ENCODE peak calls at places on chromosome 21, in four cellular contexts. Q, S, D and C are unnamed samples.

GRCh38 chr21:42581676-42582371 is 68.2 kb downstream of the SLC37A1 start:
- DNase-seq in Q (no peak), S (no peak), D (no peak), C (no peak)

GRCh38 chr21:42125571-42126544 is 54.7 kb downstream of the UMODL1 start:
- DNase-seq in Q (peak; percentile 43), D (no peak), S (peak; percentile 35), C (no peak)

GRCh38 chr21:35395728-35396127 is 346.6 kb upstream of the RUNX1 start:
- DNase-seq in D (no peak), S (peak; percentile 87), Q (no peak), C (no peak)

GRCh38 chr21:16571594-16571993 is 841.8 kb downstream of the USP25 start:
- DNase-seq in D (no peak), Q (no peak), S (peak; percentile 41), C (no peak)

GRCh38 chr21:42233067-42233981 is 14.4 kb downstream of the ABCG1 start:
- DNase-seq in S (peak; percentile 66), Q (no peak), D (peak; percentile 85), C (peak; percentile 30)

GRCh38 chr21:36156339-36156814 is 247 bp upstream of the DOP1B start:
- DNase-seq in D (peak; percentile 100), Q (peak; percentile 100), S (peak; percentile 89), C (peak; percentile 99)

GRCh38 chr21:46156378-46156645 is 933 bp upstream of the FTCD start:
- DNase-seq in D (no peak), Q (no peak), S (no peak), C (no peak)

GRCh38 chr21:45898781-45899180 is 82.8 kb upstream of the COL6A1 start:
- DNase-seq in Q (no peak), D (no peak), S (no peak), C (no peak)

GRCh38 chr21:14567557-14568279 is 21.6 kb upstream of the SAMSN1 start:
- DNase-seq in D (no peak), S (peak; percentile 45), Q (no peak), C (no peak)

GRCh38 chr21:14968821-14969220 is 96.0 kb downstream of the NRIP1 start:
- DNase-seq in D (no peak), S (no peak), Q (no peak), C (no peak)

GRCh38 chr21:42061866-42062542 is 9.1 kb upstream of the UMODL1 start:
- DNase-seq in Q (peak; percentile 27), S (no peak), D (peak; percentile 78), C (no peak)

GRCh38 chr21:37166733-37167132 is 93.7 kb downstream of the TTC3 start:
- DNase-seq in D (no peak), S (peak; percentile 20), Q (peak; percentile 26), C (peak; percentile 12)

GRCh38 chr21:14482165-14482564 is 64.0 kb downstream of the SAMSN1 start:
- DNase-seq in Q (no peak), D (peak; percentile 7), S (no peak), C (no peak)

GRCh38 chr21:26405071-26405470 is 168.0 kb downstream of the CYYR1 start:
- DNase-seq in D (no peak), S (peak; percentile 38), Q (no peak), C (no peak)

GRCh38 chr21:45076245-45076661 is 1.9 kb downstream of the ADARB1 start:
- DNase-seq in D (no peak), S (no peak), Q (peak; percentile 30), C (no peak)

GRCh38 chr21:44293551-44294231 is 6.2 kb upstream of the PFKL start:
- DNase-seq in S (no peak), D (no peak), Q (no peak), C (no peak)

GRCh38 chr21:15094706-15095105 is 29.9 kb upstream of the NRIP1 start:
- DNase-seq in D (no peak), S (peak; percentile 21), Q (no peak), C (no peak)

GRCh38 chr21:33238146-33238545 is 8.4 kb downstream of the IFNAR2 start:
- DNase-seq in D (no peak), S (no peak), Q (no peak), C (no peak)

GRCh38 chr21:45624356-45624854 is 19.1 kb upstream of the PCBP3 start:
- DNase-seq in D (no peak), Q (no peak), S (no peak), C (no peak)

GRCh38 chr21:15559612-15560011 is 170.2 kb upstream of the USP25 start:
- DNase-seq in D (no peak), Q (no peak), S (no peak), C (no peak)

GRCh38 chr21:38798481-38798882 is 7.2 kb upstream of the ETS2 start:
- DNase-seq in Q (no peak), S (peak; percentile 95), D (no peak), C (peak; percentile 81)

GRCh38 chr21:32727728-32728454 is at the start of gene SYNJ1:
- DNase-seq in D (peak; percentile 89), Q (peak; percentile 97), S (peak; percentile 85), C (peak; percentile 97)